ENCODE peak calls at places on chromosomes 1 and 21, in ten cellular contexts. A is uterus, X is psoas muscle, S is progenitor cell of endocrine pancreas, G is bronchial epithelial cell, F is left ventricle myocardium inferior, R is heart left ventricle, P is neural progenitor cell, Z is coronary artery, Q is BE2C. W is an unnamed sample.

GRCh38 chr21:14706712-14707111 is 160.6 kb upstream of the SAMSN1 start:
- DNase-seq in F (no peak), P (no peak), G (no peak), Q (no peak), A (no peak), X (no peak), Z (no peak), S (no peak), R (no peak), W (no peak)

GRCh38 chr1:203650012-203650836 is 23.6 kb downstream of the ATP2B4 start:
- DNase-seq in Z (no peak), P (peak), Q (peak), R (peak), S (peak), F (peak), X (peak), A (peak), G (peak), W (peak)

GRCh38 chr21:41559658-41560599 is 52.0 kb upstream of the TMPRSS2 start:
- DNase-seq in G (peak), S (no peak), A (no peak), P (no peak), X (no peak), R (no peak), Q (no peak), Z (no peak), F (no peak), W (no peak)

GRCh38 chr1:33854091-33854490 is 9.8 kb upstream of the HMGB4 start:
- DNase-seq in X (no peak), P (no peak), Q (no peak), S (no peak), R (no peak), F (no peak), G (no peak), Z (no peak), A (no peak), W (no peak)

GRCh38 chr1:157819215-157819614 is 705 bp downstream of the FCRL1 start:
- DNase-seq in Z (no peak), X (no peak), A (no peak), G (no peak), P (no peak), Q (no peak), F (no peak), R (no peak), S (no peak), W (no peak)

GRCh38 chr21:31351438-31351837 is 7.4 kb upstream of the TIAM1 start:
- DNase-seq in P (no peak), Z (no peak), S (no peak), F (no peak), Q (peak), R (no peak), G (peak), A (no peak), X (no peak), W (no peak)

GRCh38 chr1:85692730-85693314 is 15.4 kb downstream of the ZNHIT6 start:
- DNase-seq in Q (no peak), X (no peak), R (no peak), S (no peak), F (no peak), A (no peak), Z (no peak), G (peak), P (no peak), W (no peak)

GRCh38 chr1:201653883-201654282 is 115.0 kb downstream of the NAV1 start:
- DNase-seq in G (no peak), P (no peak), Z (no peak), S (no peak), A (no peak), Q (no peak), R (no peak), X (no peak), F (no peak), W (no peak)

GRCh38 chr1:161487483-161487827 is 17.8 kb upstream of the FCGR2A start:
- DNase-seq in R (no peak), Z (no peak), A (peak), G (peak), S (no peak), F (peak), Q (no peak), P (no peak), X (no peak), W (no peak)

GRCh38 chr1:15321601-15322000 is 74.6 kb downstream of the FHAD1 start:
- DNase-seq in F (no peak), Q (no peak), P (no peak), Z (no peak), G (no peak), A (no peak), X (no peak), S (no peak), R (no peak), W (no peak)

GRCh38 chr1:26945728-26946127 is 14.5 kb downstream of the KDF1 start:
- DNase-seq in F (peak), P (no peak), S (no peak), R (no peak), G (no peak), X (no peak), Z (no peak), Q (no peak), A (no peak), W (no peak)

GRCh38 chr1:30853350-30853749 is 55.2 kb downstream of the SDC3 start:
- DNase-seq in Z (no peak), Q (no peak), A (no peak), X (no peak), R (no peak), G (no peak), P (peak), S (no peak), F (no peak), W (no peak)

GRCh38 chr1:183933528-183934179 is 103.9 kb downstream of the COLGALT2 start:
- DNase-seq in Z (no peak), A (no peak), G (no peak), P (no peak), F (no peak), S (no peak), R (no peak), Q (no peak), X (no peak), W (no peak)

GRCh38 chr1:181033128-181033798 is 520 bp upstream of the MR1 start:
- DNase-seq in R (no peak), X (no peak), A (no peak), F (no peak), P (no peak), Z (no peak), Q (no peak), S (no peak), G (peak), W (no peak)

GRCh38 chr21:46183910-46184624 is at the start of gene SPATC1L:
- DNase-seq in X (peak), A (peak), Q (peak), P (peak), G (peak), S (no peak), R (peak), F (peak), Z (peak), W (peak)

GRCh38 chr1:240970253-240970652 is 358.3 kb upstream of the GREM2 start:
- DNase-seq in P (no peak), A (no peak), Q (no peak), R (no peak), F (no peak), G (no peak), S (no peak), Z (no peak), X (no peak), W (no peak)

GRCh38 chr21:34885636-34886553 is 163.2 kb downstream of the RUNX1 start:
- DNase-seq in Z (no peak), R (no peak), G (no peak), P (peak), X (no peak), A (no peak), Q (no peak), S (no peak), F (no peak), W (no peak)

GRCh38 chr1:15408890-15409399 is 743 bp upstream of the EFHD2 start:
- DNase-seq in Z (no peak), A (no peak), X (no peak), Q (no peak), P (no peak), G (no peak), F (no peak), R (no peak), S (no peak), W (no peak)

GRCh38 chr1:61119085-61119484 is 36.7 kb downstream of the NFIA start:
- DNase-seq in A (no peak), P (no peak), R (no peak), Z (no peak), X (no peak), G (no peak), S (no peak), F (no peak), Q (peak), W (no peak)

GRCh38 chr1:211859405-211859804 is 28.8 kb upstream of the LPGAT1 start:
- DNase-seq in X (no peak), S (no peak), P (no peak), R (no peak), Q (no peak), F (no peak), G (no peak), A (no peak), Z (no peak), W (no peak)

GRCh38 chr1:17527036-17527914 is 12.2 kb upstream of the ARHGEF10L start:
- DNase-seq in F (no peak), S (no peak), X (no peak), Q (no peak), R (no peak), Z (no peak), P (no peak), A (no peak), G (no peak), W (no peak)

GRCh38 chr21:44800103-44800502 is 1.5 kb downstream of the UBE2G2 start:
- DNase-seq in R (no peak), X (no peak), F (no peak), Z (no peak), G (peak), S (no peak), Q (peak), A (no peak), P (peak), W (no peak)

GRCh38 chr1:87958201-87958600 is 629.5 kb downstream of the LMO4 start:
- DNase-seq in P (no peak), R (no peak), S (no peak), Q (no peak), F (no peak), G (no peak), X (no peak), A (no peak), Z (no peak), W (no peak)

GRCh38 chr1:161216945-161217712 is 2.0 kb downstream of the FCER1G start:
- DNase-seq in Q (no peak), A (no peak), P (no peak), S (no peak), R (no peak), Z (no peak), X (no peak), F (no peak), G (peak), W (no peak)

GRCh38 chr1:65471901-65472332 is 51.4 kb downstream of the LEPR start:
- DNase-seq in R (no peak), A (no peak), P (no peak), Q (no peak), F (no peak), G (no peak), S (no peak), X (no peak), Z (no peak), W (no peak)

DNA sequence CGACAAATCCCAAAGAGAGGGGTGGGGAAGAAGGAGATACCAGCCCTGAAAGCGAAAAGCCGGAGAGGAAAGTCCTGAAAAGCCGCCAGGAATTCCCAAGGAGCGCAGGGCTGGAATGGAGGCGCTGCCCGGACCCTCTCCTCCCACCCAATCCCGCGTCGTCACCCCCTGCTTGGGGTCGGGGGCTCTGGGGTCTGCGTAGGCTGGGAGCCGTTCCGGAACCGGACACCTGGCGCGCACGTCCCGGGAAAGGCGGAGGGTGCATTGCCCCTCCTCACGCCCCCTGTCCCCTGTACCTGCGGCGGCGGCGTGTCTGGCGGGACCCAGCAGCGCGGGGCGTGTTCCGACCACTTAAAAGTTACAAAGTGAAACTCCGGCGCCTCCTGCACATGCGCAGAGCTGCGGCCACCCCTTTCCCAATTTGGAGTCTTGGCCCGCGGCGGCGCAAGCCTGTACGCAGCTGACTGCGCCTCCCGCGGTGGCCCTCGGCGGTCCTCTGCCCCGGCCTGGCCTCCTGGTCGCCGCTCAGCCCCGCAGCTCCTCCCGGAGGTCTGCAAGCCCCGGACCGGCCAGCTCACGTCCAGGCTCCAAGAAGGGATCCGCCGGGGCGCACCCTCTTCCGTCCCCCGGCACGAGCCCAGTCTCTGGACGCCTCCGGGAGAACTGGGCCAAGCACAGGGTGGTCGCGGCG is at the start of gene TMEM63A:
- DNase-seq in P (peak), R (peak), S (peak), G (peak), A (peak), Z (peak), X (peak), Q (peak), F (peak), W (peak)
- TF ChIP-seq CTCF in P (peak), R (peak), S (peak), G (peak), A (peak), Z (no peak), X (peak), Q (no peak), F (peak), W (no peak)

GRCh38 chr1:154352581-154353459 is 27.5 kb downstream of the ATP8B2 start:
- DNase-seq in S (peak), Z (peak), R (peak), F (peak), A (peak), G (peak), Q (no peak), P (peak), X (no peak), W (peak)
- TF ChIP-seq CTCF in S (peak), Z (no peak), R (no peak), F (no peak), A (no peak), G (no peak), Q (no peak), P (no peak), X (no peak), W (no peak)

DNA sequence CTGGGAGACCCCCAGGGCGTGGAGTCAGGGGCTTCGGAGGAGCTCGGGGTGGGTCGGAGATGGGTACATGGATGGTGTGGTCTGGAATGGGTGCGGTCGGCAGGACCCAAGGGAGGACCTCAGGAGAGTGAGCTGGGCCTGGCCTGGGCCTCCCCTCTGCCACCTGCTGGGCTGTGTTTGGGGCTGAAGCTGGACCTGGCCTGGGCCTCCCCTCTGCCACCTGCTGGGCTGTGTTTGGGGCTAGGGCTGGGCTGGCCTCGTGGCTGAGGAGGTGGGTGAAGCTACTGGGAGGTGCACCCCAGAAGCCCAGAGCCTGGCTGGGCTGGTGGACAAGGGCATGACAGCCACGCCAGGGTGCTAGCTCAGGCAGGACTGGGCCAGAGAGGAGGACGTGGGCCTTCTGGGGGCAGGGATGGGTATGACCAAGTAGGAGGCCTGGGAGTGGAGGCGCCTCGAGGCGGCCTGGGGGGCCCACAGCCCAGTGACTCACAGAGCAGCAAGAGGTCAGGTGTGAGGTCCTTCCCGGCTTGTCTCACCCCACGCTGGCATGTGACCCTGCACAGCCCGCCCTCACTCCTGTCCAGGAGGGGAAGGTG is 14.5 kb downstream of the SAMD11 start:
- DNase-seq in Z (no peak), F (no peak), S (no peak), X (no peak), A (peak), R (no peak), Q (peak), P (no peak), G (peak), W (no peak)
- TF ChIP-seq CTCF in Z (no peak), F (peak), S (peak), X (peak), A (peak), R (peak), Q (peak), P (no peak), G (peak), W (no peak)

GRCh38 chr1:38071530-38072266 is 25.1 kb upstream of the POU3F1 start:
- DNase-seq in P (no peak), R (no peak), S (no peak), X (no peak), G (peak), Q (no peak), A (no peak), F (no peak), Z (no peak), W (no peak)
- TF ChIP-seq CTCF in P (peak), R (no peak), S (peak), X (peak), G (peak), Q (peak), A (no peak), F (peak), Z (no peak), W (no peak)

GRCh38 chr21:37658121-37658993 is 257.9 kb downstream of the KCNJ6 start:
- DNase-seq in F (no peak), P (no peak), Q (no peak), G (no peak), X (no peak), S (no peak), R (no peak), Z (no peak), A (no peak), W (no peak)

GRCh38 chr21:37660709-37661108 is 255.5 kb downstream of the KCNJ6 start:
- DNase-seq in S (no peak), Z (no peak), F (no peak), P (no peak), A (no peak), G (no peak), R (no peak), Q (no peak), X (no peak), W (no peak)

GRCh38 chr21:37659874-37660273 is 256.4 kb downstream of the KCNJ6 start:
- DNase-seq in F (no peak), A (no peak), X (no peak), P (no peak), S (no peak), G (no peak), Z (no peak), R (no peak), Q (no peak), W (no peak)

GRCh38 chr21:37656899-37657298 is 259.4 kb downstream of the KCNJ6 start:
- DNase-seq in Z (no peak), A (no peak), F (no peak), P (no peak), X (no peak), S (no peak), Q (no peak), G (no peak), R (no peak), W (no peak)

GRCh38 chr21:37658994-37659458 is 257.2 kb downstream of the KCNJ6 start:
- DNase-seq in R (no peak), Z (no peak), S (no peak), F (no peak), G (peak), Q (no peak), X (no peak), A (peak), P (no peak), W (no peak)
- TF ChIP-seq CTCF in R (no peak), Z (no peak), S (peak), F (peak), G (peak), Q (no peak), X (peak), A (peak), P (no peak), W (no peak)

GRCh38 chr1:54428838-54429513 is 22.8 kb upstream of the SSBP3 start:
- DNase-seq in Q (no peak), R (no peak), S (no peak), X (no peak), P (no peak), F (no peak), A (no peak), G (no peak), Z (no peak), W (no peak)

GRCh38 chr1:54421101-54421504 is 14.9 kb upstream of the SSBP3 start:
- DNase-seq in R (no peak), P (no peak), A (no peak), F (no peak), G (peak), S (no peak), Q (no peak), Z (no peak), X (no peak), W (no peak)

GRCh38 chr1:54424398-54424797 is 18.2 kb upstream of the SSBP3 start:
- DNase-seq in S (no peak), Z (no peak), A (no peak), Q (no peak), G (no peak), P (no peak), R (no peak), F (no peak), X (no peak), W (no peak)

GRCh38 chr1:54429838-54430237 is 23.6 kb upstream of the SSBP3 start:
- DNase-seq in P (no peak), R (no peak), A (no peak), S (no peak), F (no peak), Q (no peak), X (no peak), G (no peak), Z (no peak), W (no peak)

GRCh38 chr1:54425152-54425584 is 19.0 kb upstream of the SSBP3 start:
- DNase-seq in F (no peak), A (no peak), R (no peak), X (no peak), S (no peak), Z (no peak), Q (no peak), G (no peak), P (no peak), W (no peak)
- TF ChIP-seq CTCF in F (peak), A (no peak), R (peak), X (no peak), S (no peak), Z (no peak), Q (no peak), G (no peak), P (no peak), W (no peak)

DNA sequence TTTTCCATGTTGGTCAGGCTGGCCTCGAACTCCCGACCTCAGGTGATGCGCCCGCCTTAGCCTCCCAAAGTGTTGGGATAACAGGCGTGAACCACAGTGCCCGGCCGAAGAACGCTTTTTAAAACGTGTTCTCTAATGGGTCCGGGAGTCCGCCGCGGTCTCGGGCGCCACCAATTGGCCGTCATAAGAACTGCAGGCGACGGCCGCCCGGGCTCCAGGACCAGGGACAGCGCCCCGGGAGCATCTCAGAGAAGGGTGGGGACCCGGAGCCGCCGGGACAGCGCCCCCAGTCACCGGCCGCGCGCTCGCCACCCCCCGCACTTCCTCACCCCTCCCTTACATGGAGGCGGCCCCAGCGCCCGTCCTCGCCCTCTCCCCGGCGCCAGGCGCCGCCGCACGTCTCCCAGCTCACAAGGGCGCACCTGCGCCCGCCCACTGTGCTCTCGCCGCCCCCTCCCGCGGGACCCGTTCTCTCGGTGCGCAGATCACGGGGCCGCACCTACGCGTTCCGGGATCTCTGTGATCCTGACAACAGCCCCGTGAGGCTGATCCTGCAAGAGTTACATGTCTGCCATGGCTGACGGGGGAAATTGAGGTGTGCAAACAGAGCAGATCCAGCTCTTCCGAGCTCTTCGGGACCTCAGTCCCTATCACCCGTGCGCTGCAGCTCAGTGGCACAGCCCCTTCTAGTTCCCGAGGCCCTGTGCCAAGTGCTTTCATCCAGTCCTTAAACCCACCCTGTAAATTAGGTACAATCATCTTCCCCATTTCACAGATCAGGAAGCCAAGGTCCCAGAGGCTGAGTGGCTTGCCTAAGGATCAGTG is 9.8 kb downstream of the RAP1GAP start:
- DNase-seq in Z (no peak), G (peak), F (peak), X (peak), S (peak), A (peak), Q (peak), P (peak), R (peak), W (peak)
- TF ChIP-seq CTCF in Z (peak), G (peak), F (peak), X (peak), S (peak), A (peak), Q (peak), P (peak), R (peak), W (peak)